ENCODE peak calls at places on chromosomes 2 and 18, in five cellular contexts. D, A, M, O and I are unnamed samples. For H3K9me3, the result is how much of the 10 kb centered on the place peaks cover.

GRCh38 chr2:122528061-122528460 is 772.6 kb downstream of the TSN start:
- DNase-seq in O (no peak), M (no peak), A (no peak), D (no peak), I (no peak)

GRCh38 chr18:73880387-73880786 is 267.2 kb downstream of the FBXO15 start:
- DNase-seq in O (no peak), M (no peak), D (no peak), A (no peak), I (no peak)

GRCh38 chr18:44855681-44856080 is 175.0 kb downstream of the SETBP1 start:
- DNase-seq in M (no peak), A (no peak), O (no peak), D (no peak), I (no peak)

GRCh38 chr2:143575340-143575739 is 446.1 kb downstream of the ARHGAP15 start:
- DNase-seq in D (peak), A (no peak), M (no peak), O (no peak), I (no peak)

GRCh38 chr18:22167091-22167470 is 2.3 kb upstream of the GATA6 start:
- DNase-seq in M (no peak), A (no peak), O (no peak), D (peak), I (peak)

GRCh38 chr2:170972508-170973224 is 43.6 kb downstream of the GORASP2 start:
- DNase-seq in O (no peak), A (no peak), M (no peak), D (no peak), I (no peak)

GRCh38 chr2:96484096-96484495 is 21.1 kb downstream of the NEURL3 start:
- DNase-seq in O (no peak), D (no peak), A (no peak), M (no peak), I (no peak)

GRCh38 chr2:69483696-69484095 is 46.5 kb upstream of the NFU1 start:
- DNase-seq in D (peak), M (no peak), A (no peak), O (no peak), I (no peak)

GRCh38 chr2:31294230-31294629 is 60.3 kb downstream of the EHD3 start:
- DNase-seq in M (no peak), A (no peak), O (no peak), D (no peak), I (no peak)

GRCh38 chr2:39421354-39421753 is 15.7 kb downstream of the MAP4K3 start:
- DNase-seq in M (no peak), D (no peak), A (no peak), O (no peak), I (no peak)

GRCh38 chr18:45863469-45863868 is 38.0 kb downstream of the SIGLEC15 start:
- DNase-seq in O (no peak), M (no peak), A (no peak), D (no peak), I (no peak)

GRCh38 chr2:99480390-99480789 is 9.4 kb downstream of the REV1 start:
- DNase-seq in D (no peak), A (no peak), O (no peak), M (no peak), I (no peak)

GRCh38 chr18:8882632-8883408 is 177.5 kb downstream of the MTCL1 start:
- DNase-seq in A (no peak), D (peak), O (no peak), M (no peak), I (no peak)

GRCh38 chr2:61451178-61451577 is 19.7 kb downstream of the USP34 start:
- DNase-seq in A (no peak), M (no peak), O (no peak), D (no peak), I (no peak)

GRCh38 chr18:75546964-75547363 is 119.5 kb upstream of the SMIM21 start:
- DNase-seq in D (peak), M (no peak), A (no peak), O (no peak), I (no peak)

GRCh38 chr18:12686100-12686499 is 16.4 kb downstream of the CEP76 start:
- DNase-seq in M (no peak), D (peak), A (no peak), O (no peak), I (no peak)

DNA sequence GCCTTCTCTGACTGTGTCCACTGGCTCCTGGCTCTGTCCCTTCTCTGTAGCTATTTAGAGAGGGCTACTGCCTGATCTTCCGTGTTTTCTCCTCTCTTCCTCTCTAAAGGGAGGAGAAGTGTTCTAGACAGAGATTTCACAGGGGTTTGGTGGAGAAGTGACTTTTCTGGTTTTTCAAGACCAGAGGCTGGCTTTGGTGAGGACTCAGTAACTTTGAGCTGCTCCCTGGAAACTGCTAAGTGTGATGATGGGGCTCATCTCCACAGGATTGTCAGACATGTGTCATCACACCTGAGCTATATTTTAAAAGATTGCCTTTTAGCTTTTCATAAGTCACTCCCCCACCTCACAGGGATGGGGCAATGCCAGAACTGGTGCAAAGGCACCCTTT is 6.2 kb downstream of the MAL start:
- DNase-seq in A (no peak), M (no peak), O (no peak), D (no peak), I (no peak)
- H3K9me3 ChIP-seq in A (under half), M (under half), O (under half), D (under half), I (under half)

GRCh38 chr2:12192762-12193161 is 446.3 kb downstream of the LPIN1 start:
- DNase-seq in M (no peak), O (no peak), D (no peak), A (no peak), I (no peak)
- TF ChIP-seq EP300 in M (no peak), O (no peak), D (no peak), A (no peak), I (no peak)

GRCh38 chr18:33900638-33901037 is 322.6 kb downstream of the ASXL3 start:
- DNase-seq in D (no peak), O (no peak), A (no peak), M (no peak), I (no peak)

GRCh38 chr18:33898427-33898826 is 320.4 kb downstream of the ASXL3 start:
- DNase-seq in M (no peak), A (no peak), D (no peak), O (no peak), I (no peak)

GRCh38 chr18:33906046-33906445 is 318.7 kb downstream of the NOL4 start:
- DNase-seq in O (no peak), M (no peak), A (no peak), D (no peak), I (no peak)

DNA sequence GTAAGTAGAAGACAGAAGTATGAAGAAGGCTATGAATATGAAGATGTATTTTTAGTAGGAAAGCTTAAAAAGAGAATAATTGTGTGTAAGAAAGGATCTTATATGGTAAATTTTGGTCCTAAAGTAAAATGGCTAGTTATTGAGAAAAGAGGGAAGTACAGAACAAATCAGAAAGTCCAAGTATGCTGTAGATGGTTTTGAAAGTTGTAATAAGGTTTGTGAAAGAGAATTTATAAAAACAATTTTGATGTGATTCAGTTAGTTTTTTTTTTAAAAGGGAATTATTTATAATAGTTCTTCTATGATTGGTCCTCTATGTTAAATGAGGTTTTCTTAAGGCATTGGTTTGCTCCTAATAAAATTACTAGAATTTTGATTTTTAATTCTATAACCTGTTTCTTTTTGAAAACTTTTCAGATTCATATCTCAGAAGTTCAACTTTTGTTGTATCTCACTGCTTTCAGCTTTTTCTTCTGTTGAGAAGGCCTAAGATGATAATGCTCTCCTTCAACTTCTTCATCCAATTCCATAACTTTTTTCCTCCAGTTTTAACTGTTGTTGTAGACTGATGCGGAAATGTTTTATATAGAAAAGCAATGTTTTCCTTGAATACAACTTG is 322.7 kb downstream of the NOL4 start:
- DNase-seq in A (no peak), M (no peak), D (no peak), O (no peak), I (no peak)
- H3K9me3 ChIP-seq in A (under half), M (under half), D (under half), O (under half), I (under half)

DNA sequence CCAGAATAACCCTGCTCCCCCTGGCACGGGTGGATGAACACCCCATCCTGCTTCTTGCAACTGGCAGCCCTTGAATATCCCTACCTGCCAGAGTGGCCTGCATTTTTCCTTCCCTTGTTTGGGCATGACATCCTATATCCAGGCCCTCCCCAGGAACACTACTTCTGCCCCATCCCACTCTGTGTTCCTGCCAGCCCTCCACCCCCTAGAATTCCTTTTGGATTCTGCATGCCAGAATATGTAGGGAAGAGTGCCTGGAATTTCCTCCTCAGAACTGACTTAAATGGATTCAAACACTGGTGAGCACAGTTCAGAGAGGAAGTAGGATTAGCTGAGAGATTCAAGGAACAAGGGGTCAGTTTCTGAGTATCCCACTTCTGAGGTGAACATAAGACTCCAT is 123.5 kb upstream of the PELI1 start:
- DNase-seq in O (no peak), A (no peak), D (no peak), M (no peak), I (no peak)
- TF ChIP-seq EP300 in O (no peak), A (no peak), D (no peak), M (no peak), I (no peak)

DNA sequence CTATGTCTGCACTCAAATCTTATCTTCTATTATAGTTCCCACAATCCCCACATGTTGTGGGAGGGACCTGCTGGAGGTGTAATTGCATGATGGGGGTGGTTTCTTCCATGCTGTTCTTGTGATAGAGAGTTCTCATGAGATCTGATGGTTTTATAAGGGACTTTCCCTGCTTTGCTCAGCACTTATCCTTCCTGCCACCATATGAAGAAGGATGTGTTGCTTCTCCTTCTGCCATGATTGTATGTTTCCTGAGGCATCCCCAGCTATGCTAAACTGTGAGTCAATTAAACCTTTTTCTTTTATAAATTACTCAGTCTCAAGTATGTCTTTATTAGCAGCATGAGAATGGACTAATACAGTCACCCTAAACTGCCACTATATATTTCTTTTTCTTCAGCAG is 79.1 kb downstream of the SH3YL1 start:
- DNase-seq in O (no peak), A (no peak), D (no peak), M (no peak), I (no peak)
- H3K9me3 ChIP-seq in O (under half), A (under half), D (under half), M (under half), I (under half)

DNA sequence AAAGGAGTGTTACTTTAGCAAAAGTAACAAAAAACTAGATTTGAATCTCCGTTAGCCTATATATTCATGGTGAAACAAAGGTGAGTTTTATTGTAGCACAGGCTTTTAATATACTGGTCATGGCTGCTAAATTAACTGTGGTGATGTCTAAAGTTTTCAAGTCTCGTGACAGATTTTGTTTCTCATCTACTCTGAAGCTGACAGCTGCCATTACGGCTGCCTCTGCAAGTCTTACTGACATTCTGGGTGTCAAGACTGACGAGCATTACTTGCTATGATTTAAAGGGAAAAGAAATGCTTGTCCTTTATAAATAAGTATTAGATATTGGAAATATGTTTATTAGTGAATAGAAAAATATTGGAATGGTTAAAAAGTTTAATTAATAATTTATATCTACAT is 207.7 kb downstream of the DSEL start:
- DNase-seq in D (no peak), O (no peak), M (no peak), A (no peak), I (no peak)
- TF ChIP-seq EP300 in D (no peak), O (no peak), M (no peak), A (no peak), I (no peak)

GRCh38 chr2:6212516-6212915 is 520.3 kb downstream of the SOX11 start:
- DNase-seq in D (no peak), A (no peak), M (no peak), O (no peak), I (no peak)
- H3K9me3 ChIP-seq in D (under half), A (under half), M (under half), O (under half), I (under half)